ENCODE peak calls at places on chromosomes 16 and 17, in six cellular contexts. One of them, this sample, is unnamed.
A peak's percentile ranks its signal among the peaks of the same experiment; 100 is the strongest.

GRCh38 chr16:19745286-19746018 is 27.4 kb downstream of the IQCK start:
- DNase-seq in adipocyte: peak; percentile 45
- DNase-seq in tibial nerve: no peak
- DNase-seq in IMR-90: peak; percentile 71
- DNase-seq in ascending aorta: peak; percentile 44
- DNase-seq in endothelial cell of umbilical vein: no peak
- DNase-seq in this sample: no peak

GRCh38 chr17:35119370-35120185 is at the start of gene RAD51D:
- DNase-seq in adipocyte: peak; percentile 89
- DNase-seq in tibial nerve: peak; percentile 58
- DNase-seq in IMR-90: peak; percentile 56
- DNase-seq in ascending aorta: peak; percentile 85
- DNase-seq in endothelial cell of umbilical vein: peak; percentile 75
- DNase-seq in this sample: peak; percentile 64

GRCh38 chr17:17503566-17504130 is 7.5 kb upstream of the RASD1 start:
- DNase-seq in adipocyte: no peak
- DNase-seq in tibial nerve: no peak
- DNase-seq in IMR-90: no peak
- DNase-seq in ascending aorta: no peak
- DNase-seq in endothelial cell of umbilical vein: no peak
- DNase-seq in this sample: no peak

GRCh38 chr16:47016700-47017133 is 43.2 kb upstream of the DNAJA2 start:
- DNase-seq in adipocyte: no peak
- DNase-seq in tibial nerve: no peak
- DNase-seq in IMR-90: no peak
- DNase-seq in ascending aorta: no peak
- DNase-seq in endothelial cell of umbilical vein: no peak
- DNase-seq in this sample: no peak

GRCh38 chr16:85437161-85438052 is 175.7 kb upstream of the GSE1 start:
- DNase-seq in adipocyte: no peak
- DNase-seq in tibial nerve: no peak
- DNase-seq in IMR-90: no peak
- DNase-seq in ascending aorta: no peak
- DNase-seq in endothelial cell of umbilical vein: no peak
- DNase-seq in this sample: no peak

GRCh38 chr16:71479420-71479819 is 9.7 kb downstream of the ZNF19 start:
- DNase-seq in adipocyte: peak; percentile 4
- DNase-seq in tibial nerve: no peak
- DNase-seq in IMR-90: peak; percentile 34
- DNase-seq in ascending aorta: no peak
- DNase-seq in endothelial cell of umbilical vein: peak; percentile 19
- DNase-seq in this sample: no peak

GRCh38 chr17:57088298-57088697 is 3.3 kb downstream of the AKAP1 start:
- DNase-seq in adipocyte: no peak
- DNase-seq in tibial nerve: no peak
- DNase-seq in IMR-90: no peak
- DNase-seq in ascending aorta: no peak
- DNase-seq in endothelial cell of umbilical vein: no peak
- DNase-seq in this sample: no peak

GRCh38 chr17:44547625-44548297 is 9.5 kb upstream of the FZD2 start:
- DNase-seq in adipocyte: peak; percentile 60
- DNase-seq in tibial nerve: no peak
- DNase-seq in IMR-90: no peak
- DNase-seq in ascending aorta: no peak
- DNase-seq in endothelial cell of umbilical vein: no peak
- DNase-seq in this sample: no peak

GRCh38 chr17:1058423-1059130 is 61.6 kb downstream of the TIMM22 start:
- DNase-seq in adipocyte: peak; percentile 24
- DNase-seq in tibial nerve: peak; percentile 32
- DNase-seq in IMR-90: peak; percentile 35
- DNase-seq in ascending aorta: no peak
- DNase-seq in endothelial cell of umbilical vein: peak; percentile 65
- DNase-seq in this sample: no peak

GRCh38 chr17:35841505-35841904 is 27.2 kb downstream of the HEATR9 start:
- DNase-seq in adipocyte: peak; percentile 15
- DNase-seq in tibial nerve: no peak
- DNase-seq in IMR-90: peak; percentile 27
- DNase-seq in ascending aorta: no peak
- DNase-seq in endothelial cell of umbilical vein: no peak
- DNase-seq in this sample: no peak

GRCh38 chr16:49546735-49547134 is 173.1 kb downstream of the C16orf78 start:
- DNase-seq in adipocyte: no peak
- DNase-seq in tibial nerve: no peak
- DNase-seq in IMR-90: no peak
- DNase-seq in ascending aorta: no peak
- DNase-seq in endothelial cell of umbilical vein: no peak
- DNase-seq in this sample: no peak

GRCh38 chr16:75742424-75743047 is 16.2 kb upstream of the CPHXL start:
- DNase-seq in adipocyte: no peak
- DNase-seq in tibial nerve: no peak
- DNase-seq in IMR-90: no peak
- DNase-seq in ascending aorta: no peak
- DNase-seq in endothelial cell of umbilical vein: no peak
- DNase-seq in this sample: no peak
- H3K9me3 ChIP-seq in adipocyte: peaks cover 18% of the 10 kb centered on the region
- H3K9me3 ChIP-seq in tibial nerve: peaks cover 9% of the 10 kb centered on the region
- H3K9me3 ChIP-seq in IMR-90: peaks cover 9% of the 10 kb centered on the region
- H3K9me3 ChIP-seq in ascending aorta: no peaks in the 10 kb centered on the region
- H3K9me3 ChIP-seq in endothelial cell of umbilical vein: no peaks in the 10 kb centered on the region
- H3K9me3 ChIP-seq in this sample: no peaks in the 10 kb centered on the region

DNA sequence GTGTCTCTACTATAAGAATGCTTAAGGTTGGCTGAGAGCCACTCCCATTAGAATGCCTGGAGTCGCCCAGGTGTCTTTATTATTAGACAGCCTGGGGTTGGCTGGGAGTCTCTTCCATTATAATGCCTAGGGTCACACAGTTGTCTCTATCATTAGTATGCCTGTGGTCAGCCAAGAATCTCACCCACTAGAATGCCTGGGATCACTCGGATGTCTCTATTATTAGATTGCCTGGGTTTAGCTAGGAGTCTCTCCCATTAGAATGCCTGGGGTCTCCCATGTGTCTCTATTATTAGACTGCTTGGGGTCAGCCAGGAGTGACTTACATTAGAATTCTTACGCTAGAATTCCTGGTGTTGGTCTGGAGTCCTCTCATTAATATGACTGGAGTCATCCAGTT is 2255.3 kb downstream of the TP53TG3F start:
- DNase-seq in adipocyte: no peak
- DNase-seq in tibial nerve: no peak
- DNase-seq in IMR-90: no peak
- DNase-seq in ascending aorta: no peak
- DNase-seq in endothelial cell of umbilical vein: no peak
- DNase-seq in this sample: no peak
- H3K9me3 ChIP-seq in adipocyte: no peaks in the 10 kb centered on the region
- H3K9me3 ChIP-seq in tibial nerve: peaks cover 7% of the 10 kb centered on the region
- H3K9me3 ChIP-seq in IMR-90: peaks cover 7% of the 10 kb centered on the region
- H3K9me3 ChIP-seq in ascending aorta: peaks cover 31% of the 10 kb centered on the region
- H3K9me3 ChIP-seq in endothelial cell of umbilical vein: no peaks in the 10 kb centered on the region
- H3K9me3 ChIP-seq in this sample: peaks cover 28% of the 10 kb centered on the region

DNA sequence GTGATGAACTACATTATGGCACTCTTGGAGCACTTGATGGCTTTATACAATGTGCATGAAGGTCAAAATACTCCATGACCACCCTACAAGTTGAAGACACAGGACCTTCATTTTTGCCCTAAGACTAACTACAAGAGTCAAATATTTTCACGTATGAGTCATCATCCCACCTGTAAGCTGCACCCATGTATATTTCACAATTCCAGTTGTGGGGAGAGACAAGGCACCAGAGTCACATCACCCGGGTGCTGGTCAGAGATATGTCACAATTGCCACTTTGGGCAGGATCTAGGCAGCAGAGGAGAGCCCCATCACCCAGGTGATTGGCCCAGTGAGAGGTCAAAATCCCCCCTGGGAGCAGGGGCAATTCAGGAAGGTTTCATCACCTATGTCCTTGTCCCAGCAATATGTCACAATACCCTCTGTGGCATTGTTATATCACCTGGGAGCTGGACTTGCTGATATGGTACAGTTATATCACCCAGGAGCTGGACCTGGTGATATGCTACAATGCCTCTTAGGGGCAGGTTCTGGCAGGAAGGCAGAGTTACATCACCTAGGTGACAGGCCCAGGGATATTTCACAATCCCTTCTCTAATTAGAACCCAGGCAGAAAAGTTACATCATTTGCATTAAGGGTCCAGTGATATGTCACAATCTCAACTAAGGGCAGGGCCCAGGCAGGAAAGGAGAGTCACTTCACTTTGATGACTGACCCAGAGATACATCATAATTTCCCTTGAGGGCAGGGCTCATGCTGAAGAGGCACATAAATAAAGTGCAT is 1839.2 kb downstream of the TP53TG3F start:
- DNase-seq in adipocyte: no peak
- DNase-seq in tibial nerve: no peak
- DNase-seq in IMR-90: no peak
- DNase-seq in ascending aorta: no peak
- DNase-seq in endothelial cell of umbilical vein: no peak
- DNase-seq in this sample: no peak
- H3K9me3 ChIP-seq in adipocyte: no peaks in the 10 kb centered on the region
- H3K9me3 ChIP-seq in tibial nerve: no peaks in the 10 kb centered on the region
- H3K9me3 ChIP-seq in IMR-90: peaks cover 26% of the 10 kb centered on the region
- H3K9me3 ChIP-seq in ascending aorta: no peaks in the 10 kb centered on the region
- H3K9me3 ChIP-seq in endothelial cell of umbilical vein: peaks cover 8% of the 10 kb centered on the region
- H3K9me3 ChIP-seq in this sample: no peaks in the 10 kb centered on the region

GRCh38 chr16:57711331-57711730 is 16.7 kb downstream of the DRC7 start:
- DNase-seq in adipocyte: no peak
- DNase-seq in tibial nerve: no peak
- DNase-seq in IMR-90: no peak
- DNase-seq in ascending aorta: peak; percentile 51
- DNase-seq in endothelial cell of umbilical vein: no peak
- DNase-seq in this sample: no peak
- H3K9me3 ChIP-seq in adipocyte: no peaks in the 10 kb centered on the region
- H3K9me3 ChIP-seq in tibial nerve: no peaks in the 10 kb centered on the region
- H3K9me3 ChIP-seq in IMR-90: no peaks in the 10 kb centered on the region
- H3K9me3 ChIP-seq in ascending aorta: no peaks in the 10 kb centered on the region
- H3K9me3 ChIP-seq in endothelial cell of umbilical vein: no peaks in the 10 kb centered on the region
- H3K9me3 ChIP-seq in this sample: no peaks in the 10 kb centered on the region

GRCh38 chr17:83189013-83189672 is 109.7 kb downstream of the METRNL start:
- DNase-seq in adipocyte: no peak
- DNase-seq in tibial nerve: peak; percentile 5
- DNase-seq in IMR-90: no peak
- DNase-seq in ascending aorta: peak; percentile 57
- DNase-seq in endothelial cell of umbilical vein: no peak
- DNase-seq in this sample: no peak
- H3K9me3 ChIP-seq in adipocyte: peaks cover 13% of the 10 kb centered on the region
- H3K9me3 ChIP-seq in tibial nerve: no peaks in the 10 kb centered on the region
- H3K9me3 ChIP-seq in IMR-90: peaks cover 19% of the 10 kb centered on the region
- H3K9me3 ChIP-seq in ascending aorta: no peaks in the 10 kb centered on the region
- H3K9me3 ChIP-seq in endothelial cell of umbilical vein: no peaks in the 10 kb centered on the region
- H3K9me3 ChIP-seq in this sample: no peaks in the 10 kb centered on the region

DNA sequence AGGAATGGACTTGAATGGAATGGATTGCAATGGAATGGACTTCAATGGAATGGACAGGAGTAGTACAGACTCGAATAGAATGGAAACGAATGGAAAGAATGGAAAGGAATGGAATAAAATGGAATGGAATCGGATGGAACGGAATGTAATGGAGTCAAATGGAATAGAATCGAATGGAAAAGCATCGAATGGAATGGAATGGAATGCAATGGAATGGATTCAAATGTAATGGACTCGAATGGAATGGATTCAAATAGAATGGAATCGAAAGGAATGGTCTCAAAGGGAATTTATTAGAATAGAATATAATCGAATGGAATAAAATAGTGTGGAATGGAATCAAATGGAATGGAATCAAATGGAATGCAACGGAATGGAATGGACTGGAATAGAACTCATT is 484.9 kb upstream of the WSB1 start:
- DNase-seq in adipocyte: no peak
- DNase-seq in tibial nerve: no peak
- DNase-seq in IMR-90: peak; percentile 43
- DNase-seq in ascending aorta: no peak
- DNase-seq in endothelial cell of umbilical vein: peak; percentile 66
- DNase-seq in this sample: no peak
- H3K9me3 ChIP-seq in adipocyte: peaks cover 35% of the 10 kb centered on the region
- H3K9me3 ChIP-seq in tibial nerve: peaks cover 10% of the 10 kb centered on the region
- H3K9me3 ChIP-seq in IMR-90: peaks cover 3% of the 10 kb centered on the region
- H3K9me3 ChIP-seq in ascending aorta: peaks cover 45% of the 10 kb centered on the region
- H3K9me3 ChIP-seq in endothelial cell of umbilical vein: peaks cover 33% of the 10 kb centered on the region
- H3K9me3 ChIP-seq in this sample: peaks cover 9% of the 10 kb centered on the region

DNA sequence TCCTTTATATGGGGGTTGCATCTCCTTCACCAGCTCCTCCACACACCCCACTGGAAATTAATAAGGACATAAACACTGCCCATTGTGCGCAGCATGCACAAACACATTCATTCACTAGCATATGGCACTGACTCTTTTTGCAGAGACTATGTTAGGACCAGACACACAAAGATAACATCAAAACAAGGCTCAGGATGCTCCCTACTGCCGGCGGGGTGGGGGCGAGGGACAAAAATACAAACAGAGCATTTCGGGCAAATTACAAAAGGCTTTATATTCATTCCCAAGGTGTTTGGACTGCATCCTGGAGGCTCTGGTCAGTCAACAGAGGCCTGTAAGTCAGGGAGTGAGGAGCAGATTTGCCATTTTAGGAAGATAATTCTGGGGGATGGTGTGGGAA is 299.7 kb downstream of the SLC39A11 start:
- DNase-seq in adipocyte: no peak
- DNase-seq in tibial nerve: no peak
- DNase-seq in IMR-90: no peak
- DNase-seq in ascending aorta: no peak
- DNase-seq in endothelial cell of umbilical vein: no peak
- DNase-seq in this sample: no peak
- H3K9me3 ChIP-seq in adipocyte: peaks cover 42% of the 10 kb centered on the region
- H3K9me3 ChIP-seq in tibial nerve: peaks cover 16% of the 10 kb centered on the region
- H3K9me3 ChIP-seq in IMR-90: peaks cover 13% of the 10 kb centered on the region
- H3K9me3 ChIP-seq in ascending aorta: peaks cover 10% of the 10 kb centered on the region
- H3K9me3 ChIP-seq in endothelial cell of umbilical vein: no peaks in the 10 kb centered on the region
- H3K9me3 ChIP-seq in this sample: peaks cover 8% of the 10 kb centered on the region

GRCh38 chr17:65830356-65830755 is 268.9 kb upstream of the AXIN2 start:
- DNase-seq in adipocyte: no peak
- DNase-seq in tibial nerve: no peak
- DNase-seq in IMR-90: no peak
- DNase-seq in ascending aorta: no peak
- DNase-seq in endothelial cell of umbilical vein: no peak
- DNase-seq in this sample: no peak
- H3K9me3 ChIP-seq in adipocyte: peaks cover 28% of the 10 kb centered on the region
- H3K9me3 ChIP-seq in tibial nerve: peaks cover 22% of the 10 kb centered on the region
- H3K9me3 ChIP-seq in IMR-90: peaks cover 4% of the 10 kb centered on the region
- H3K9me3 ChIP-seq in ascending aorta: peaks cover 31% of the 10 kb centered on the region
- H3K9me3 ChIP-seq in endothelial cell of umbilical vein: no peaks in the 10 kb centered on the region
- H3K9me3 ChIP-seq in this sample: peaks cover 3% of the 10 kb centered on the region

This sample was measured in effector memory CD4-positive, alpha-beta T cell.